ENCODE peak calls at places on chromosomes 12 and 14, in nine cellular contexts. S is amniotic stem cell, O is HFFc6, N is EL, X is colonic mucosa, U is HEK293T, F is iPS DF 19.7, E is T follicular helper cell, J is AG08396. I is an unnamed sample.

GRCh38 chr12:110403975-110404675 is 617 bp upstream of the ANAPC7 start:
- DNase-seq in S (peak), O (peak), N (peak), X (peak), U (peak), F (no peak), E (peak), J (peak), I (peak)

GRCh38 chr12:122048156-122048555 is 26.5 kb downstream of the BCL7A start:
- DNase-seq in S (no peak), O (peak), N (peak), X (no peak), U (no peak), F (no peak), E (no peak), J (no peak), I (no peak)

GRCh38 chr12:51124504-51124903 is 41.1 kb upstream of the CSRNP2 start:
- DNase-seq in S (no peak), O (no peak), N (no peak), X (no peak), U (no peak), F (no peak), E (no peak), J (no peak), I (no peak)

GRCh38 chr12:110100315-110100970 is 23.7 kb upstream of the IFT81 start:
- DNase-seq in S (peak), O (peak), N (peak), X (peak), U (peak), F (no peak), E (peak), J (peak), I (peak)

GRCh38 chr12:52975820-52976573 is 27.1 kb downstream of the KRT18 start:
- DNase-seq in S (no peak), O (peak), N (peak), X (peak), U (no peak), F (no peak), E (no peak), J (no peak), I (peak)

GRCh38 chr12:4355150-4355842 is 24.2 kb downstream of the FGF23 start:
- DNase-seq in S (no peak), O (no peak), N (no peak), X (no peak), U (no peak), F (no peak), E (no peak), J (no peak), I (no peak)

GRCh38 chr12:53751336-53752191 is at the start of gene CISTR:
- DNase-seq in S (no peak), O (no peak), N (no peak), X (no peak), U (no peak), F (no peak), E (no peak), J (no peak), I (peak)

GRCh38 chr12:117587646-117588287 is 226.3 kb upstream of the NOS1 start:
- DNase-seq in S (no peak), O (no peak), N (peak), X (peak), U (peak), F (peak), E (no peak), J (peak), I (peak)

GRCh38 chr12:132275110-132275531 is 54.3 kb downstream of the GALNT9 start:
- DNase-seq in S (no peak), O (peak), N (peak), X (peak), U (peak), F (no peak), E (no peak), J (peak), I (peak)

GRCh38 chr14:106308839-106309389 is 782.5 kb downstream of the TMEM121 start:
- DNase-seq in S (no peak), O (no peak), N (no peak), X (peak), U (no peak), F (peak), E (peak), J (no peak), I (peak)

I was measured in transverse colon.